ENCODE peak calls at places on chromosomes 7 and 10, in four cellular contexts. T is HCT116, D is K562, P is HepG2. Y is an unnamed sample. For H3K27me3, the result is how much of the 10 kb centered on the place peaks cover.

GRCh38 chr7:98162758-98163157 is 48.5 kb upstream of the BHLHA15 start:
- DNase-seq in T (no peak), D (no peak), P (no peak), Y (no peak)

GRCh38 chr10:77635402-77636227 is 2.0 kb downstream of the KCNMA1 start:
- DNase-seq in D (no peak), P (no peak), T (no peak), Y (no peak)

GRCh38 chr7:70829221-70830059 is 302.5 kb upstream of the GALNT17 start:
- DNase-seq in P (peak), D (peak), T (peak), Y (peak)

GRCh38 chr10:81874878-81875679 is at the start of gene NRG3:
- DNase-seq in T (no peak), D (no peak), P (no peak), Y (no peak)

GRCh38 chr10:102524746-102525145 is 21.0 kb downstream of the SUFU start:
- DNase-seq in P (no peak), D (no peak), T (no peak), Y (no peak)

GRCh38 chr7:28292826-28293528 is 112.4 kb upstream of the JAZF1 start:
- DNase-seq in D (no peak), T (no peak), P (no peak), Y (no peak)

GRCh38 chr10:112981553-112981952 is 31.5 kb downstream of the TCF7L2 start:
- DNase-seq in T (no peak), D (no peak), P (no peak), Y (no peak)

GRCh38 chr7:152162287-152162686 is 136.8 kb downstream of the GALNT11 start:
- DNase-seq in T (no peak), D (no peak), P (no peak), Y (no peak)

GRCh38 chr7:46145412-46145811 is 224.3 kb upstream of the IGFBP3 start:
- DNase-seq in T (no peak), P (peak), D (no peak), Y (peak)

GRCh38 chr7:138868711-138869110 is 70.7 kb upstream of the ATP6V0A4 start:
- DNase-seq in D (no peak), T (no peak), P (no peak), Y (no peak)

DNA sequence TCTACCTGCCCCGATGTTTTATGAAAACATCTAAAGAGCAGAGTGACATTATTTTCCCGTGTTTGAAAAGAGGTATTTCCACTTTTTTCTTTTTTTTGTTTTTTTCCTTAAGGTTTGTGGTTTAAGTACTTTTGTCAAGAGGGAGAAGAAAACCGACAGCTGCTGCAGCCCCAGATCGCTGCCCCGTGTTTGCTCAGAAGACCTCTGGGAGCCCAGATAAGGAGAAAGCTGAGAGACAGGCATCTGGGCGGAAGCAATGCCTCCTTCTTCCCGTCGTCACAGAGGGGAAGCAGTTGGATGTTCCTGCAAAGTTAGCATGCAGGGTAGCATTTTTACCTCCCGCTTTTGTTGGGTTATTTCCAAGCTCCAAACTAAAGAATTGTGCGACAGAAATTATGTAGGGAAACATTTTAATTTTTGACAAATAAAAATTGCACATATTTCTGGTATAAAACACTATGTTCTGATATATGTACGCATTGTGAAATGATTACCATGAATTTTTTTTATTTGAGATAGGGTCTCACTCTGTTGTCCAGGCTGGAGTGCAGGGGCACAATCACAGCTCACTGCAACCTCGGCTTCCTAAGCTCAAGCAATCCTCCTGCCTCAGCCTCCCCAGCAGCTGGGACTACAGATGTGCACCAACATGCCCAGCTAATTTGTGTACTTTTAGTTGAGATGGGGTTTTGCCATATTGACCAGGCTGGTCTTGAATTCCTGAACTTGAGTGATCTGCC is 149.4 kb downstream of the FRMD4A start:
- DNase-seq in P (no peak), T (no peak), D (peak), Y (no peak)
- TF ChIP-seq TCF7L2 in P (no peak), T (no peak), D (no peak), Y (no peak)

GRCh38 chr10:71582506-71582905 is 137.1 kb downstream of the C10orf105 start:
- DNase-seq in T (no peak), P (no peak), D (peak), Y (no peak)
- TF ChIP-seq POLR2AphosphoS5 in T (no peak), P (no peak), D (peak), Y (no peak)

DNA sequence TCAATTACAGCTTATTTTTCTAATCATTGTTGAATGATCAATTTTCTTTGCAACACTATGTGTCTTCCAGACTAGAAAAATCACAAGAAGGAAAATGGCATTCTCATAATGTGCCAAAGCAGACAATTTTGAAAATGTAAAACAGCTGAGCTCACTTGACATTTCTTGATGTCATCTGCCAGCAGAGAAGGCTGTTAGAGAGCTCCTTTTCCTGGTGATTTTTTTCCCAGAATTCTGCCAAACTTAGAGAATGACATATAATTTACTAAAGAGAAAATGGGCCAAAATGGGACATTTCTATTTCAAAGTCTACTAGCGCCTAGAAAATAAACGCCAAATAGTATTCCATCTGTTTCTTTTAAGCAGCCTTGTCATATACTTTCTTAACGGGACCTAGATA is 88.9 kb upstream of the CSTF2T start:
- DNase-seq in D (no peak), T (no peak), P (no peak), Y (no peak)
- H3K27me3 ChIP-seq in D (under half), T (under half), P (under half), Y (under half)

DNA sequence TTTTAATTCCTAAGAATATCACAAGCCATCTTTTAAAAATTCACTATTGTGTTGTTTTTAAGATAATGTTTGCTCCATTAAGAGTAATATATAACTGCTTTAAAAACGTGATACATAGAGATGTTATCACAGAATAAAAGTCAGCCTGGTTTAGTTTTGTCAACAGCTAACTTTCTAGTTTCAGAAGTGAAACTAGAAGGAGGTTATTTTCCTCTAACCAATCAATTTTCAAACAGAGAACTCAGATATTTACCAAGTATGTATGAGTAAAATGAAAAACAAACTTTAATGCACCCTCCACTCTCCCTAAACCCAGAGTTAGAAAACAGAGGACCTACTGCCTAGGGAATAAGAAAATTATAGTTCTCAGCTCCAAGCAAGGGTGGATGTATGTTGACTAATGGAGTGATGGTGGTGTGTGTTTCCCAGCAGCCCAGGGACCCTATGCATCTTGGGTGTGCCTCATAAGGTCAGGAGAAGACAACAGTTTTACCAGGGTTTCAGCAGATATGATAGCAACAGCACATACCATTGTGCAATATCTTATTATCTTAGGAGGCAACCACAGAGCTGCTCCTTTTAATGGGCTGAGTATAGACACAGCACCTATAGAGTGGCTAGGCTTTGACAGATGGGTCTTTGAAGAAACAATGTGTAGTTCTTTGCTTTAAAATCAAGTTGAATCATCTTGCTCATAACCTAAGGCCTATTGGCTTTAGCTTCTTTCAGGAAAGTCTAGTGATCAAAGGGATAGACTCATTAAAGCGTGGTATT is 58.4 kb downstream of the PTPRZ1 start:
- DNase-seq in P (no peak), D (no peak), T (no peak), Y (no peak)
- TF ChIP-seq TCF7L2 in P (no peak), D (no peak), T (no peak), Y (no peak)

GRCh38 chr7:55019329-55019690 is 493 bp downstream of the EGFR start:
- DNase-seq in D (no peak), P (no peak), T (no peak), Y (no peak)

GRCh38 chr7:55021951-55022617 is 3.3 kb downstream of the EGFR start:
- DNase-seq in P (no peak), T (no peak), D (no peak), Y (no peak)

GRCh38 chr7:55019691-55020480 is 1.1 kb downstream of the EGFR start:
- DNase-seq in T (no peak), P (no peak), D (no peak), Y (no peak)

GRCh38 chr7:55021053-55021452 is 2.2 kb downstream of the EGFR start:
- DNase-seq in P (no peak), T (no peak), D (no peak), Y (no peak)

DNA sequence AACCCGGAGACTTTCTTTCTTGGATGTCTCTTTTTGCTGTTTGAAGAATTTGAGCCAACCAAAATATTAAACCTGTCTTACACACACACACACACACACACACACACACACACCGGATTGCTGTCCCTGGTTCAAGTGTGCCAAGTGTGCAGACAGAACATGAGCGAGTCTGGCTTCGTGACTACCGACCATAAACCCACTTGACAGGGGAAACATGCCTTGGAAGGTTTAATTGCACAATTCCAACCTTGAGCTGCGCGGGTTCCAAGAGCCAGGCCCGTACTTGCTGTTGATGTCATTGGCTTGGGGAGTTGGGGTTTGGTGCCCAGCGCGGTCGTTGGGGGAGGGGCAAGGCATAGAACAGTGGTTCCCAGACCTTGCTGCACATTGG is 1.7 kb downstream of the EGFR start:
- DNase-seq in T (no peak), P (no peak), D (no peak), Y (no peak)
- TF ChIP-seq POLR2AphosphoS5 in T (no peak), P (no peak), D (no peak), Y (no peak)

DNA sequence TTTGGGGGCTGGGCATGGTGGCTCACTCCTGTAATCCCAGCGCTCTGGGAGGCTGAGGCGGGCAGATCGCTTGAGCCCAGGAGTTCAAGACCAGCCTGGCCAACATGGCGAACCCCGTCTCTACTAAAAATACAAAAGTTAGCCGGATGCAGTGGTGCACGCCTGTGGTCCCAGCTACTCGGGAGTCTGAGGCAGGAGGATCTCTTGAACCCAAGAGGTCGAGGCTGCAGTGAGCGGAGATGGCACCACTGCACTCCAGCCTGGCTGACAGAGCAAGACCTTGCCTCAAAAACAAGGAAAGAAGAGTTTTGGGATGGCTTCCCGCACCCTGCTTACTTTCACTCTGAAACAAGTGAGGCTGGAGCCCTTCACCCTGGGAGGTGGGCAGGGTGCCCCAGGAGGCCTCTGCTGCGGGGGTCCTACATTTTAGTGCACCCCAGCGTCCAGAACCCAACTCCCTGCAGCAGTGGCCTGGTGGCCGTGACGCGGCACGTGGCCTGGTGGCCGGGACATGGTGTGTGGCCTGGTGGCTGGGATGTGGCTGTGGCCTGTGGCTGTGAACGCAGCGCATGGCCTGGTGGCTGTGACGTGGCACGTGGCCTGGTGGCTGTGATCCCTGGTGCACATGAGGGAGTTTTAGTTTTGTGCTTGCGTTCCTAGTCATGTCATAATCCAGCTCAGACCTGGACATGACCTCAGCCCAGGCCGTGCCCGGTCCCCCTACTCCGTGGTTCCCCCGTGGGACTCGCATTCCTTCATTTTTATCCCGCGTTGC is 9.3 kb downstream of the KNDC1 start:
- DNase-seq in T (no peak), D (no peak), P (no peak), Y (no peak)
- H3K27me3 ChIP-seq in T (under half), D (under half), P (under half), Y (under half)

GRCh38 chr7:35366167-35367155 is 112.6 kb upstream of the TBX20 start:
- DNase-seq in P (no peak), D (peak), T (no peak), Y (no peak)

GRCh38 chr7:35375516-35375915 is 121.6 kb upstream of the TBX20 start:
- DNase-seq in P (no peak), T (no peak), D (no peak), Y (no peak)

GRCh38 chr7:35374858-35375257 is 121.0 kb upstream of the TBX20 start:
- DNase-seq in P (no peak), T (no peak), D (no peak), Y (no peak)

GRCh38 chr7:35371221-35371620 is 117.3 kb upstream of the TBX20 start:
- DNase-seq in T (no peak), D (no peak), P (no peak), Y (no peak)

DNA sequence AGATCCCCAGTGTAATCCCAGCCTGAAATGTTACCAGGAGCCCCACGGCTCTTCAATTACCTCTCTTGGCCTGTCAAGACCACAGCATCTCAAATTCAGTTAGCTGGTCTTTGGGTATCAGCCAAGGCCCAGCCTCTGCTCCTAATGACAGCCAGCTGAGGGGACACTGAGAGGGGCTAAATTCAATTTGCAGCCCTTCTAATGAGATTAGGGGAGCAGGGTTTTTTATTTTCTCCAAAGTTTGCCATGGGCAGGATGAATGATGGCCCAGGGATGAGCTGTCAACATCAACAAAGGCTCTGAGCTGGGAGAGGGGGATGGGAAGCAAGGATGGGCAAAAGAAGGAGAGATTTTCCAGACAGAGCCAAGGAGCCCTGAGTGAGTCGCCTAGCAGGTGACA is 116.8 kb upstream of the TBX20 start:
- DNase-seq in D (no peak), T (no peak), P (no peak), Y (no peak)
- TF ChIP-seq TCF7L2 in D (no peak), T (no peak), P (no peak), Y (no peak)

GRCh38 chr10:48245977-48246376 is 28.5 kb downstream of the FRMPD2 start:
- DNase-seq in T (no peak), D (no peak), P (no peak), Y (no peak)
- TF ChIP-seq POLR2AphosphoS5 in T (no peak), D (no peak), P (no peak), Y (no peak)